ENCODE peak calls at places on chromosomes 16 and 17, in nine cellular contexts. One of them, this sample, is unnamed. For H3K27me3, the result is how much of the 10 kb centered on the place peaks cover.

GRCh38 chr16:86398201-86398600 is 112.1 kb upstream of the FOXF1 start:
- DNase-seq in CD4-positive, alpha-beta T cell: no peak
- DNase-seq in body of pancreas: no peak
- DNase-seq in heart left ventricle: no peak
- DNase-seq in ascending aorta: no peak
- DNase-seq in aorta: no peak
- DNase-seq in A673: no peak
- DNase-seq in cardiac muscle cell: no peak
- DNase-seq in CD8-positive, alpha-beta memory T cell: no peak
- DNase-seq in this sample: no peak

GRCh38 chr16:66462912-66463311 is 35.8 kb downstream of the BEAN1 start:
- DNase-seq in CD4-positive, alpha-beta T cell: no peak
- DNase-seq in body of pancreas: no peak
- DNase-seq in heart left ventricle: no peak
- DNase-seq in ascending aorta: no peak
- DNase-seq in aorta: no peak
- DNase-seq in A673: peak
- DNase-seq in cardiac muscle cell: no peak
- DNase-seq in CD8-positive, alpha-beta memory T cell: no peak
- DNase-seq in this sample: no peak

GRCh38 chr16:27462200-27462845 is 60.3 kb downstream of the IL21R start:
- DNase-seq in CD4-positive, alpha-beta T cell: no peak
- DNase-seq in body of pancreas: no peak
- DNase-seq in heart left ventricle: peak
- DNase-seq in ascending aorta: no peak
- DNase-seq in aorta: no peak
- DNase-seq in A673: no peak
- DNase-seq in cardiac muscle cell: no peak
- DNase-seq in CD8-positive, alpha-beta memory T cell: no peak
- DNase-seq in this sample: no peak

GRCh38 chr17:55852734-55853133 is 101.9 kb downstream of the PCTP start:
- DNase-seq in CD4-positive, alpha-beta T cell: no peak
- DNase-seq in body of pancreas: no peak
- DNase-seq in heart left ventricle: no peak
- DNase-seq in ascending aorta: no peak
- DNase-seq in aorta: no peak
- DNase-seq in A673: peak
- DNase-seq in cardiac muscle cell: no peak
- DNase-seq in CD8-positive, alpha-beta memory T cell: no peak
- DNase-seq in this sample: no peak

GRCh38 chr17:59572301-59572924 is 7.0 kb downstream of the DHX40 start:
- DNase-seq in CD4-positive, alpha-beta T cell: no peak
- DNase-seq in body of pancreas: no peak
- DNase-seq in heart left ventricle: no peak
- DNase-seq in ascending aorta: no peak
- DNase-seq in aorta: no peak
- DNase-seq in A673: peak
- DNase-seq in cardiac muscle cell: no peak
- DNase-seq in CD8-positive, alpha-beta memory T cell: no peak
- DNase-seq in this sample: no peak

GRCh38 chr17:71251936-71252335 is 868.9 kb upstream of the SOX9 start:
- DNase-seq in CD4-positive, alpha-beta T cell: no peak
- DNase-seq in body of pancreas: no peak
- DNase-seq in heart left ventricle: no peak
- DNase-seq in ascending aorta: no peak
- DNase-seq in aorta: no peak
- DNase-seq in A673: no peak
- DNase-seq in cardiac muscle cell: no peak
- DNase-seq in CD8-positive, alpha-beta memory T cell: no peak
- DNase-seq in this sample: no peak

GRCh38 chr16:73268311-73268997 is 220.5 kb upstream of the ZFHX3 start:
- DNase-seq in CD4-positive, alpha-beta T cell: no peak
- DNase-seq in body of pancreas: peak
- DNase-seq in heart left ventricle: no peak
- DNase-seq in ascending aorta: no peak
- DNase-seq in aorta: no peak
- DNase-seq in A673: peak
- DNase-seq in cardiac muscle cell: no peak
- DNase-seq in CD8-positive, alpha-beta memory T cell: no peak
- DNase-seq in this sample: no peak

GRCh38 chr17:30354731-30355130 is 20.9 kb upstream of the TMIGD1 start:
- DNase-seq in CD4-positive, alpha-beta T cell: no peak
- DNase-seq in body of pancreas: no peak
- DNase-seq in heart left ventricle: no peak
- DNase-seq in ascending aorta: no peak
- DNase-seq in aorta: no peak
- DNase-seq in A673: no peak
- DNase-seq in cardiac muscle cell: no peak
- DNase-seq in CD8-positive, alpha-beta memory T cell: no peak
- DNase-seq in this sample: no peak

GRCh38 chr16:74625500-74626350 is 18.8 kb upstream of the GLG1 start:
- DNase-seq in CD4-positive, alpha-beta T cell: no peak
- DNase-seq in body of pancreas: no peak
- DNase-seq in heart left ventricle: no peak
- DNase-seq in ascending aorta: no peak
- DNase-seq in aorta: no peak
- DNase-seq in A673: no peak
- DNase-seq in cardiac muscle cell: no peak
- DNase-seq in CD8-positive, alpha-beta memory T cell: no peak
- DNase-seq in this sample: no peak

GRCh38 chr17:58991718-58992331 is 114.9 kb downstream of the TRIM37 start:
- DNase-seq in CD4-positive, alpha-beta T cell: no peak
- DNase-seq in body of pancreas: no peak
- DNase-seq in heart left ventricle: no peak
- DNase-seq in ascending aorta: no peak
- DNase-seq in aorta: no peak
- DNase-seq in A673: no peak
- DNase-seq in cardiac muscle cell: no peak
- DNase-seq in CD8-positive, alpha-beta memory T cell: no peak
- DNase-seq in this sample: no peak

GRCh38 chr16:49274936-49275730 is 6.5 kb downstream of the CBLN1 start:
- DNase-seq in CD4-positive, alpha-beta T cell: no peak
- DNase-seq in body of pancreas: no peak
- DNase-seq in heart left ventricle: no peak
- DNase-seq in ascending aorta: no peak
- DNase-seq in aorta: no peak
- DNase-seq in A673: no peak
- DNase-seq in cardiac muscle cell: no peak
- DNase-seq in CD8-positive, alpha-beta memory T cell: no peak
- DNase-seq in this sample: no peak

GRCh38 chr16:77404823-77405222 is 30.0 kb downstream of the ADAMTS18 start:
- DNase-seq in CD4-positive, alpha-beta T cell: no peak
- DNase-seq in body of pancreas: no peak
- DNase-seq in heart left ventricle: no peak
- DNase-seq in ascending aorta: no peak
- DNase-seq in aorta: no peak
- DNase-seq in A673: no peak
- DNase-seq in cardiac muscle cell: no peak
- DNase-seq in CD8-positive, alpha-beta memory T cell: no peak
- DNase-seq in this sample: no peak

GRCh38 chr16:81901483-81901882 is 109.8 kb downstream of the SDR42E1 start:
- DNase-seq in CD4-positive, alpha-beta T cell: no peak
- DNase-seq in body of pancreas: peak
- DNase-seq in heart left ventricle: no peak
- DNase-seq in ascending aorta: no peak
- DNase-seq in aorta: no peak
- DNase-seq in A673: no peak
- DNase-seq in cardiac muscle cell: no peak
- DNase-seq in CD8-positive, alpha-beta memory T cell: no peak
- DNase-seq in this sample: no peak

GRCh38 chr17:71118039-71118438 is 948.7 kb downstream of the KCNJ2 start:
- DNase-seq in CD4-positive, alpha-beta T cell: no peak
- DNase-seq in body of pancreas: peak
- DNase-seq in heart left ventricle: no peak
- DNase-seq in ascending aorta: no peak
- DNase-seq in aorta: no peak
- DNase-seq in A673: no peak
- DNase-seq in cardiac muscle cell: peak
- DNase-seq in CD8-positive, alpha-beta memory T cell: no peak
- DNase-seq in this sample: no peak

DNA sequence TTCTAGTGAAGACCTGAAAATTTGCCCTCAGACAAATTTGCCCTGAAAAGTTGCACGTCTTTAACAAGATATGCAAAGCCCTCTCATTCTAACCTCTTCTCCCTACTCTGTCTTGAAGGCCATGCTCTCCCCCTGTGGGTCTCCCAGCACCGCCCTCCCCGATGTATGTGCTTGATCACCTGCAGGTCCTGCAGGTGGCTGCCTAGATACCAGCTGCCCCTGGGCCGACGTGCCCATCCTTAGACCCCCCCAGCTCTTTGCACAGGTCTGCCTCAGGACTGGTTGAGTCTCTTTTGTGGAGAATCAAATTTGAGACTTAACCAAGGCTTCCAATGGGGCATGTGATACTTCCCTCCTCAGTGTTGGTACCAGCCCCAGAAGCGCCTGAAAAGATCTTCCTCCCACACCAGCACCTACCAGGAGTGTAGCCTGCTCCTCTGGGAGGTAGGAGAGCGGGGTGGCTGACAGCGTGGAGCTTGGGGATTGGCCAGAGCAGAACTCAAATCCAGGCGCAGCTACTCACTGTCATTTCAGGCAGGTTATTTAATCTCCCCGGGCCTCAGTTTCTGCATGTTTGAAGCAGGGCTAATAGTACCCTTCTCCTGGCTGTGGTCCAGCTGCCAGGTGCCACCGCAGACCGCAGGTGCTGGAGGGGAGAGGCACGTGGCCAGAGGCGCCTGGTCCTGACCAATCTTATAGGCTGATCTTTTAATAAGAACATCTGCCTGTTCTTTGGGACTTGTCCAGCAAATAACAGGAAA is 4.5 kb upstream of the MRPL38 start:
- DNase-seq in CD4-positive, alpha-beta T cell: no peak
- DNase-seq in body of pancreas: peak
- DNase-seq in heart left ventricle: no peak
- DNase-seq in ascending aorta: no peak
- DNase-seq in aorta: peak
- DNase-seq in A673: no peak
- DNase-seq in cardiac muscle cell: no peak
- DNase-seq in CD8-positive, alpha-beta memory T cell: no peak
- DNase-seq in this sample: no peak
- H3K27ac ChIP-seq in CD4-positive, alpha-beta T cell: no peak
- H3K27ac ChIP-seq in body of pancreas: no peak
- H3K27ac ChIP-seq in heart left ventricle: no peak
- H3K27ac ChIP-seq in ascending aorta: no peak
- H3K27ac ChIP-seq in aorta: no peak
- H3K27ac ChIP-seq in A673: no peak
- H3K27ac ChIP-seq in cardiac muscle cell: no peak
- H3K27ac ChIP-seq in CD8-positive, alpha-beta memory T cell: no peak
- H3K27ac ChIP-seq in this sample: no peak

DNA sequence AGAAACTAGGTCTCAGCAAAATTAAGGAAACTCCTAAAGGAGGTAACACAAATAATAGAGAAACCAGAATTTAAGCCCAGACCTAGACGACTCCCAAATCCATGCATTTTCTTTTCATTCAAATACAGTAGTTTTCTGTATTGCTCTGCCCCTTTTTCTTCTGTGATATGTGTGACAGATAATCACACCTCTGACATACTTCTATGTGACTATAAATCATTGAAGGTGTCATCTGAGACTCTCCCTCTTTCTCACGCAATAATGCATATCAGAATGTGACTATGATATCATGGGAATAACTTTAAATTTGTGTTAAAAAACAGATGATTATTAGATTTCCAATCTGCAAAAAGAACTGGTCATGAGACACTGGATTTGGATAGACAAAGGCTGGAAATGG is 143.0 kb upstream of the ELAC2 start:
- DNase-seq in CD4-positive, alpha-beta T cell: no peak
- DNase-seq in body of pancreas: no peak
- DNase-seq in heart left ventricle: no peak
- DNase-seq in ascending aorta: no peak
- DNase-seq in aorta: no peak
- DNase-seq in A673: no peak
- DNase-seq in cardiac muscle cell: no peak
- DNase-seq in CD8-positive, alpha-beta memory T cell: no peak
- DNase-seq in this sample: no peak
- H3K27me3 ChIP-seq in CD4-positive, alpha-beta T cell: under half
- H3K27me3 ChIP-seq in body of pancreas: under half
- H3K27me3 ChIP-seq in heart left ventricle: under half
- H3K27me3 ChIP-seq in ascending aorta: under half
- H3K27me3 ChIP-seq in aorta: under half
- H3K27me3 ChIP-seq in A673: under half
- H3K27me3 ChIP-seq in cardiac muscle cell: under half
- H3K27me3 ChIP-seq in CD8-positive, alpha-beta memory T cell: under half
- H3K27me3 ChIP-seq in this sample: under half

DNA sequence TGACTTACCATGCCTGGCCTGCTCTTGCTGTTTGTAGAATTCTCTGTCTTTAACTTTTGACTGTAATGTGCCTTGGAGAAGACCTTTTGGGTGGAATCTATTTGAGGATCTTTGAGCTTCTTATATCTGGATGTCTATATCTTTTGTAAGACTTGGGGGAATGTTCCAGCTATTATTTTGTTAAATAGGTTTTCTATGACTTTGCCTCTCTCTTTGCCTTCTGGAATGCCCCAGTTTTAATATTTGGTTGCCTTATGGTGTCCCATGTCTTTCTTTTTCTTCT is 10.3 kb upstream of the PHB1 start:
- DNase-seq in CD4-positive, alpha-beta T cell: no peak
- DNase-seq in body of pancreas: no peak
- DNase-seq in heart left ventricle: no peak
- DNase-seq in ascending aorta: no peak
- DNase-seq in aorta: no peak
- DNase-seq in A673: no peak
- DNase-seq in cardiac muscle cell: no peak
- DNase-seq in CD8-positive, alpha-beta memory T cell: no peak
- DNase-seq in this sample: no peak
- H3K27ac ChIP-seq in CD4-positive, alpha-beta T cell: no peak
- H3K27ac ChIP-seq in body of pancreas: no peak
- H3K27ac ChIP-seq in heart left ventricle: no peak
- H3K27ac ChIP-seq in ascending aorta: no peak
- H3K27ac ChIP-seq in aorta: no peak
- H3K27ac ChIP-seq in A673: no peak
- H3K27ac ChIP-seq in cardiac muscle cell: no peak
- H3K27ac ChIP-seq in CD8-positive, alpha-beta memory T cell: no peak
- H3K27ac ChIP-seq in this sample: no peak

GRCh38 chr17:48747445-48748363 is 19.2 kb upstream of the HOXB13 start:
- DNase-seq in CD4-positive, alpha-beta T cell: no peak
- DNase-seq in body of pancreas: no peak
- DNase-seq in heart left ventricle: no peak
- DNase-seq in ascending aorta: no peak
- DNase-seq in aorta: no peak
- DNase-seq in A673: no peak
- DNase-seq in cardiac muscle cell: no peak
- DNase-seq in CD8-positive, alpha-beta memory T cell: no peak
- DNase-seq in this sample: no peak

GRCh38 chr17:48749621-48750553 is 21.3 kb upstream of the HOXB13 start:
- DNase-seq in CD4-positive, alpha-beta T cell: no peak
- DNase-seq in body of pancreas: no peak
- DNase-seq in heart left ventricle: no peak
- DNase-seq in ascending aorta: no peak
- DNase-seq in aorta: no peak
- DNase-seq in A673: no peak
- DNase-seq in cardiac muscle cell: no peak
- DNase-seq in CD8-positive, alpha-beta memory T cell: no peak
- DNase-seq in this sample: no peak

GRCh38 chr17:48745381-48746275 is 17.1 kb upstream of the HOXB13 start:
- DNase-seq in CD4-positive, alpha-beta T cell: no peak
- DNase-seq in body of pancreas: no peak
- DNase-seq in heart left ventricle: no peak
- DNase-seq in ascending aorta: no peak
- DNase-seq in aorta: no peak
- DNase-seq in A673: no peak
- DNase-seq in cardiac muscle cell: no peak
- DNase-seq in CD8-positive, alpha-beta memory T cell: no peak
- DNase-seq in this sample: no peak

GRCh38 chr17:48748728-48749566 is 20.4 kb upstream of the HOXB13 start:
- DNase-seq in CD4-positive, alpha-beta T cell: no peak
- DNase-seq in body of pancreas: no peak
- DNase-seq in heart left ventricle: no peak
- DNase-seq in ascending aorta: no peak
- DNase-seq in aorta: no peak
- DNase-seq in A673: no peak
- DNase-seq in cardiac muscle cell: no peak
- DNase-seq in CD8-positive, alpha-beta memory T cell: no peak
- DNase-seq in this sample: no peak

GRCh38 chr17:48746916-48747444 is 18.4 kb upstream of the HOXB13 start:
- DNase-seq in CD4-positive, alpha-beta T cell: no peak
- DNase-seq in body of pancreas: no peak
- DNase-seq in heart left ventricle: no peak
- DNase-seq in ascending aorta: no peak
- DNase-seq in aorta: no peak
- DNase-seq in A673: no peak
- DNase-seq in cardiac muscle cell: no peak
- DNase-seq in CD8-positive, alpha-beta memory T cell: no peak
- DNase-seq in this sample: no peak
- H3K27me3 ChIP-seq in CD4-positive, alpha-beta T cell: half or more
- H3K27me3 ChIP-seq in body of pancreas: under half
- H3K27me3 ChIP-seq in heart left ventricle: half or more
- H3K27me3 ChIP-seq in ascending aorta: under half
- H3K27me3 ChIP-seq in aorta: under half
- H3K27me3 ChIP-seq in A673: under half
- H3K27me3 ChIP-seq in cardiac muscle cell: half or more
- H3K27me3 ChIP-seq in CD8-positive, alpha-beta memory T cell: half or more
- H3K27me3 ChIP-seq in this sample: half or more